ENCODE peak calls at places on chromosomes 6 and 20, in six cellular contexts. One of them, this sample, is unnamed.

GRCh38 chr20:50056951-50057403 is 56.0 kb downstream of the UBE2V1 start:
- DNase-seq in stimulated activated CD8-positive, alpha-beta memory T cell treated with anti-CD3 and anti-CD28 coated beads, Interleukin-4, amount 100 ng/mL, for 4 hours: no peak
- DNase-seq in ACHN: no peak
- DNase-seq in activated naive CD8-positive, alpha-beta T cell treated with anti-CD3 and anti-CD28 coated beads, Interleukin-2, amount 50 U/mL, for 24 hours: no peak
- DNase-seq in progenitor cell of endocrine pancreas: no peak
- DNase-seq in NCI-H1436: no peak
- DNase-seq in this sample: no peak

GRCh38 chr6:72820906-72821305 is 199.0 kb downstream of the KCNQ5 start:
- DNase-seq in activated naive CD8-positive, alpha-beta T cell treated with anti-CD3 and anti-CD28 coated beads, Interleukin-2, amount 50 U/mL, for 24 hours: no peak
- DNase-seq in stimulated activated CD8-positive, alpha-beta memory T cell treated with anti-CD3 and anti-CD28 coated beads, Interleukin-4, amount 100 ng/mL, for 4 hours: no peak
- DNase-seq in progenitor cell of endocrine pancreas: no peak
- DNase-seq in NCI-H1436: no peak
- DNase-seq in ACHN: no peak
- DNase-seq in this sample: no peak

GRCh38 chr6:21199246-21199645 is 394.3 kb upstream of the SOX4 start:
- DNase-seq in progenitor cell of endocrine pancreas: no peak
- DNase-seq in activated naive CD8-positive, alpha-beta T cell treated with anti-CD3 and anti-CD28 coated beads, Interleukin-2, amount 50 U/mL, for 24 hours: no peak
- DNase-seq in NCI-H1436: no peak
- DNase-seq in stimulated activated CD8-positive, alpha-beta memory T cell treated with anti-CD3 and anti-CD28 coated beads, Interleukin-4, amount 100 ng/mL, for 4 hours: no peak
- DNase-seq in ACHN: no peak
- DNase-seq in this sample: no peak

GRCh38 chr20:51022803-51023616 is at the start of gene KCNG1:
- DNase-seq in ACHN: peak
- DNase-seq in stimulated activated CD8-positive, alpha-beta memory T cell treated with anti-CD3 and anti-CD28 coated beads, Interleukin-4, amount 100 ng/mL, for 4 hours: no peak
- DNase-seq in progenitor cell of endocrine pancreas: peak
- DNase-seq in NCI-H1436: peak
- DNase-seq in activated naive CD8-positive, alpha-beta T cell treated with anti-CD3 and anti-CD28 coated beads, Interleukin-2, amount 50 U/mL, for 24 hours: peak
- DNase-seq in this sample: peak

GRCh38 chr20:49210101-49210749 is 9.0 kb upstream of the DDX27 start:
- DNase-seq in ACHN: no peak
- DNase-seq in activated naive CD8-positive, alpha-beta T cell treated with anti-CD3 and anti-CD28 coated beads, Interleukin-2, amount 50 U/mL, for 24 hours: no peak
- DNase-seq in progenitor cell of endocrine pancreas: no peak
- DNase-seq in NCI-H1436: no peak
- DNase-seq in stimulated activated CD8-positive, alpha-beta memory T cell treated with anti-CD3 and anti-CD28 coated beads, Interleukin-4, amount 100 ng/mL, for 4 hours: no peak
- DNase-seq in this sample: no peak

GRCh38 chr6:5302995-5303622 is 41.8 kb downstream of the FARS2 start:
- DNase-seq in ACHN: peak
- DNase-seq in activated naive CD8-positive, alpha-beta T cell treated with anti-CD3 and anti-CD28 coated beads, Interleukin-2, amount 50 U/mL, for 24 hours: peak
- DNase-seq in progenitor cell of endocrine pancreas: peak
- DNase-seq in stimulated activated CD8-positive, alpha-beta memory T cell treated with anti-CD3 and anti-CD28 coated beads, Interleukin-4, amount 100 ng/mL, for 4 hours: peak
- DNase-seq in NCI-H1436: peak
- DNase-seq in this sample: peak

GRCh38 chr6:15337584-15337981 is 91.7 kb downstream of the JARID2 start:
- DNase-seq in activated naive CD8-positive, alpha-beta T cell treated with anti-CD3 and anti-CD28 coated beads, Interleukin-2, amount 50 U/mL, for 24 hours: no peak
- DNase-seq in progenitor cell of endocrine pancreas: no peak
- DNase-seq in NCI-H1436: no peak
- DNase-seq in stimulated activated CD8-positive, alpha-beta memory T cell treated with anti-CD3 and anti-CD28 coated beads, Interleukin-4, amount 100 ng/mL, for 4 hours: no peak
- DNase-seq in ACHN: no peak
- DNase-seq in this sample: no peak

GRCh38 chr20:1635291-1635979 is 15.6 kb upstream of the SIRPB1 start:
- DNase-seq in progenitor cell of endocrine pancreas: no peak
- DNase-seq in activated naive CD8-positive, alpha-beta T cell treated with anti-CD3 and anti-CD28 coated beads, Interleukin-2, amount 50 U/mL, for 24 hours: no peak
- DNase-seq in ACHN: no peak
- DNase-seq in NCI-H1436: no peak
- DNase-seq in stimulated activated CD8-positive, alpha-beta memory T cell treated with anti-CD3 and anti-CD28 coated beads, Interleukin-4, amount 100 ng/mL, for 4 hours: no peak
- DNase-seq in this sample: no peak

GRCh38 chr6:4727671-4728435 is 48.4 kb upstream of the CDYL start:
- DNase-seq in activated naive CD8-positive, alpha-beta T cell treated with anti-CD3 and anti-CD28 coated beads, Interleukin-2, amount 50 U/mL, for 24 hours: peak
- DNase-seq in ACHN: no peak
- DNase-seq in stimulated activated CD8-positive, alpha-beta memory T cell treated with anti-CD3 and anti-CD28 coated beads, Interleukin-4, amount 100 ng/mL, for 4 hours: no peak
- DNase-seq in NCI-H1436: no peak
- DNase-seq in progenitor cell of endocrine pancreas: no peak
- DNase-seq in this sample: no peak

GRCh38 chr20:33127422-33128097 is 40.4 kb upstream of the BPIFA2 start:
- DNase-seq in ACHN: no peak
- DNase-seq in activated naive CD8-positive, alpha-beta T cell treated with anti-CD3 and anti-CD28 coated beads, Interleukin-2, amount 50 U/mL, for 24 hours: no peak
- DNase-seq in progenitor cell of endocrine pancreas: no peak
- DNase-seq in stimulated activated CD8-positive, alpha-beta memory T cell treated with anti-CD3 and anti-CD28 coated beads, Interleukin-4, amount 100 ng/mL, for 4 hours: no peak
- DNase-seq in NCI-H1436: no peak
- DNase-seq in this sample: no peak

GRCh38 chr6:33315753-33316602 is 1.6 kb downstream of the ZBTB22 start:
- DNase-seq in NCI-H1436: no peak
- DNase-seq in activated naive CD8-positive, alpha-beta T cell treated with anti-CD3 and anti-CD28 coated beads, Interleukin-2, amount 50 U/mL, for 24 hours: no peak
- DNase-seq in progenitor cell of endocrine pancreas: no peak
- DNase-seq in stimulated activated CD8-positive, alpha-beta memory T cell treated with anti-CD3 and anti-CD28 coated beads, Interleukin-4, amount 100 ng/mL, for 4 hours: no peak
- DNase-seq in ACHN: no peak
- DNase-seq in this sample: no peak

GRCh38 chr20:59604770-59605665 is 678 bp downstream of the PHACTR3 start:
- DNase-seq in activated naive CD8-positive, alpha-beta T cell treated with anti-CD3 and anti-CD28 coated beads, Interleukin-2, amount 50 U/mL, for 24 hours: no peak
- DNase-seq in NCI-H1436: no peak
- DNase-seq in ACHN: no peak
- DNase-seq in progenitor cell of endocrine pancreas: peak
- DNase-seq in stimulated activated CD8-positive, alpha-beta memory T cell treated with anti-CD3 and anti-CD28 coated beads, Interleukin-4, amount 100 ng/mL, for 4 hours: no peak
- DNase-seq in this sample: peak

GRCh38 chr6:160071805-160072687 is 49.6 kb upstream of the SLC22A1 start:
- DNase-seq in stimulated activated CD8-positive, alpha-beta memory T cell treated with anti-CD3 and anti-CD28 coated beads, Interleukin-4, amount 100 ng/mL, for 4 hours: no peak
- DNase-seq in ACHN: no peak
- DNase-seq in progenitor cell of endocrine pancreas: no peak
- DNase-seq in NCI-H1436: no peak
- DNase-seq in activated naive CD8-positive, alpha-beta T cell treated with anti-CD3 and anti-CD28 coated beads, Interleukin-2, amount 50 U/mL, for 24 hours: no peak
- DNase-seq in this sample: no peak

GRCh38 chr20:31721408-31722332 is 998 bp downstream of the BCL2L1 start:
- DNase-seq in NCI-H1436: no peak
- DNase-seq in ACHN: no peak
- DNase-seq in stimulated activated CD8-positive, alpha-beta memory T cell treated with anti-CD3 and anti-CD28 coated beads, Interleukin-4, amount 100 ng/mL, for 4 hours: no peak
- DNase-seq in activated naive CD8-positive, alpha-beta T cell treated with anti-CD3 and anti-CD28 coated beads, Interleukin-2, amount 50 U/mL, for 24 hours: peak
- DNase-seq in progenitor cell of endocrine pancreas: no peak
- DNase-seq in this sample: no peak

GRCh38 chr6:43089874-43090556 is 13.9 kb downstream of the PTK7 start:
- DNase-seq in NCI-H1436: no peak
- DNase-seq in progenitor cell of endocrine pancreas: no peak
- DNase-seq in activated naive CD8-positive, alpha-beta T cell treated with anti-CD3 and anti-CD28 coated beads, Interleukin-2, amount 50 U/mL, for 24 hours: no peak
- DNase-seq in stimulated activated CD8-positive, alpha-beta memory T cell treated with anti-CD3 and anti-CD28 coated beads, Interleukin-4, amount 100 ng/mL, for 4 hours: no peak
- DNase-seq in ACHN: no peak
- DNase-seq in this sample: no peak